ENCODE peak calls at places on chromosomes 2 and 18, in nine cellular contexts. L is NCI-H1092 treated with DMSO at 0.1 percent for 48 hours; B is activated naive CD8-positive, alpha-beta T cell treated with anti-CD3 and anti-CD28 coated beads, Interleukin-2, amount 10 ng/mL, durations not matched to agents 7 days and 5 days; F is posterior vena cava; E is spleen; D is pulmonary artery endothelial cell; G is ecto neural progenitor cell; U is NCI-H345; K is activated T-cell treated with anti-CD3 and anti-CD28 coated beads, Interleukin-2, amount 50 U/mL, for 24 hours. W is an unnamed sample.
A peak's percentile ranks its signal among the peaks of the same experiment; 100 is the strongest.

GRCh38 chr2:137192366-137193315 is 427.3 kb downstream of the THSD7B start:
- DNase-seq in L (no peak), B (no peak), F (no peak), E (no peak), D (no peak), G (no peak), U (no peak), K (no peak), W (no peak)

GRCh38 chr18:13578400-13578799 is 148.0 kb downstream of the FAM210A start:
- DNase-seq in L (no peak), B (no peak), F (no peak), E (no peak), D (no peak), G (no peak), U (no peak), K (no peak), W (no peak)

GRCh38 chr2:42844901-42845685 is 52.7 kb upstream of the HAAO start:
- DNase-seq in L (peak; percentile 3), B (no peak), F (no peak), E (peak; percentile 37), D (no peak), G (peak; percentile 42), U (peak; percentile 22), K (no peak), W (peak; percentile 93)

GRCh38 chr2:9473985-9474360 is 378 bp upstream of the IAH1 start:
- DNase-seq in L (peak; percentile 5), B (no peak), F (peak; percentile 83), E (peak; percentile 94), D (no peak), G (no peak), U (no peak), K (no peak), W (no peak)

GRCh38 chr2:198815626-198816025 is 642.1 kb downstream of the SATB2 start:
- DNase-seq in L (no peak), B (no peak), F (no peak), E (no peak), D (no peak), G (no peak), U (no peak), K (no peak), W (no peak)

GRCh38 chr2:207765541-207765940 is 4.2 kb downstream of the FZD5 start:
- DNase-seq in L (no peak), B (no peak), F (no peak), E (no peak), D (no peak), G (no peak), U (peak; percentile 11), K (no peak), W (no peak)

GRCh38 chr2:121974919-121975654 is 219.6 kb downstream of the TSN start:
- DNase-seq in L (peak; percentile 69), B (peak; percentile 53), F (no peak), E (no peak), D (peak; percentile 20), G (peak; percentile 83), U (peak; percentile 86), K (peak; percentile 58), W (no peak)

GRCh38 chr18:12327510-12328178 is 19.6 kb downstream of the TUBB6 start:
- DNase-seq in L (peak; percentile 11), B (peak; percentile 84), F (peak; percentile 94), E (peak; percentile 90), D (peak; percentile 50), G (peak; percentile 86), U (peak; percentile 61), K (peak; percentile 82), W (no peak)

GRCh38 chr2:49937432-49937831 is 783.1 kb upstream of the FSHR start:
- DNase-seq in L (no peak), B (no peak), F (no peak), E (no peak), D (no peak), G (no peak), U (no peak), K (no peak), W (no peak)

GRCh38 chr2:228681426-228681825 is 499.9 kb upstream of the SPHKAP start:
- DNase-seq in L (no peak), B (no peak), F (no peak), E (no peak), D (no peak), G (no peak), U (no peak), K (no peak), W (no peak)

GRCh38 chr2:61114147-61114546 is 47.8 kb upstream of the C2orf74 start:
- DNase-seq in L (no peak), B (no peak), F (no peak), E (no peak), D (no peak), G (no peak), U (no peak), K (no peak), W (no peak)

GRCh38 chr2:118012778-118013177 is 1.1 kb downstream of the CCDC93 start:
- DNase-seq in L (no peak), B (no peak), F (no peak), E (no peak), D (no peak), G (no peak), U (no peak), K (no peak), W (no peak)

GRCh38 chr2:102789349-102790085 is 27.7 kb downstream of the TMEM182 start:
- DNase-seq in L (no peak), B (no peak), F (no peak), E (no peak), D (no peak), G (no peak), U (no peak), K (no peak), W (no peak)